ENCODE peak calls at places on chromosomes 16 and 17, in six cellular contexts. W is effector CD4-positive, alpha-beta T cell; T is left ventricle myocardium superior; S is mesendoderm; J is EL; N is HS-5. R is an unnamed sample.

GRCh38 chr17:58148609-58149008 is 425 bp downstream of the OR4D1 start:
- DNase-seq in J (no peak), S (no peak), W (no peak), N (no peak), T (no peak), R (no peak)

GRCh38 chr17:82837586-82838320 is 2.1 kb downstream of the ZNF750 start:
- DNase-seq in T (no peak), W (no peak), S (no peak), J (no peak), N (no peak), R (no peak)

GRCh38 chr16:67349172-67349571 is 22.6 kb downstream of the LRRC36 start:
- DNase-seq in T (no peak), W (no peak), N (no peak), S (no peak), J (peak), R (no peak)

GRCh38 chr16:80203821-80204220 is 337.0 kb upstream of the DYNLRB2 start:
- DNase-seq in N (no peak), T (no peak), W (no peak), J (no peak), S (no peak), R (no peak)

GRCh38 chr17:74525781-74526288 is 5.4 kb downstream of the CD300LB start:
- DNase-seq in S (no peak), N (no peak), J (no peak), T (no peak), W (no peak), R (no peak)

GRCh38 chr16:46728804-46729203 is 19.3 kb downstream of the MYLK3 start:
- DNase-seq in J (no peak), W (no peak), S (no peak), T (no peak), N (no peak), R (no peak)

GRCh38 chr17:45150911-45151809 is 2.9 kb downstream of the HEXIM1 start:
- DNase-seq in T (no peak), S (no peak), W (no peak), J (no peak), N (no peak), R (no peak)

GRCh38 chr16:59356144-59356543 is 622.0 kb upstream of the GOT2 start:
- DNase-seq in W (no peak), N (no peak), J (no peak), S (no peak), T (no peak), R (no peak)

GRCh38 chr17:11031787-11032186 is 193.9 kb upstream of the PIRT start:
- DNase-seq in T (no peak), N (no peak), W (no peak), J (no peak), S (peak), R (no peak)

GRCh38 chr16:22674832-22675191 is 139.2 kb upstream of the HS3ST2 start:
- DNase-seq in N (no peak), T (no peak), J (no peak), S (no peak), W (no peak), R (no peak)

GRCh38 chr17:5786510-5786875 is 202.2 kb upstream of the NLRP1 start:
- DNase-seq in J (no peak), S (no peak), N (no peak), W (no peak), T (no peak), R (no peak)

GRCh38 chr17:44121206-44121605 is 2.2 kb downstream of the HDAC5 start:
- DNase-seq in N (no peak), S (no peak), T (no peak), W (no peak), J (no peak), R (no peak)